ENCODE peak calls at places on chromosomes 5 and 9, in four cellular contexts. Z, O, Q and M are unnamed samples.

GRCh38 chr5:171945066-171945465 is 61.4 kb downstream of the FBXW11 start:
- DNase-seq in Q (no peak), O (no peak), Z (no peak), M (no peak)

GRCh38 chr9:88949961-88950340 is 41.3 kb upstream of the S1PR3 start:
- DNase-seq in O (no peak), Z (no peak), Q (no peak), M (no peak)

GRCh38 chr5:2752059-2752874 is 790 bp upstream of the IRX2 start:
- DNase-seq in Z (no peak), Q (peak; percentile 29), O (peak; percentile 69), M (no peak)

GRCh38 chr9:121085661-121086060 is 10.9 kb downstream of the CNTRL start:
- DNase-seq in Z (no peak), Q (peak; percentile 33), O (no peak), M (no peak)

GRCh38 chr9:99753436-99753835 is 68.2 kb upstream of the NR4A3 start:
- DNase-seq in O (no peak), Q (no peak), Z (no peak), M (no peak)

GRCh38 chr5:134092875-134093274 is 21.6 kb upstream of the TCF7 start:
- DNase-seq in Q (no peak), Z (no peak), O (no peak), M (no peak)

GRCh38 chr9:122213589-122214413 is 15.0 kb downstream of the LHX6 start:
- DNase-seq in Q (no peak), Z (no peak), O (peak; percentile 95), M (no peak)

GRCh38 chr5:55902696-55903095 is 51.5 kb downstream of the IL31RA start:
- DNase-seq in Q (peak; percentile 11), Z (no peak), O (no peak), M (no peak)

GRCh38 chr9:93978498-93978897 is 23.3 kb upstream of the BARX1 start:
- DNase-seq in Z (no peak), Q (no peak), O (no peak), M (no peak)

GRCh38 chr9:97773091-97773490 is 76.0 kb upstream of the XPA start:
- DNase-seq in Z (no peak), Q (no peak), O (no peak), M (no peak)

GRCh38 chr9:123460091-123460490 is 104.1 kb downstream of the CRB2 start:
- DNase-seq in Z (peak; percentile 2), Q (no peak), O (no peak), M (no peak)

GRCh38 chr5:78506296-78507049 is 142.1 kb downstream of the LHFPL2 start:
- DNase-seq in Z (no peak), Q (peak; percentile 28), O (no peak), M (no peak)

GRCh38 chr5:72523960-72524582 is 16.9 kb upstream of the ZNF366 start:
- DNase-seq in Z (peak; percentile 57), Q (peak; percentile 71), O (peak; percentile 77), M (peak; percentile 71)

GRCh38 chr9:98248737-98249474 is 6.5 kb downstream of the TBC1D2 start:
- DNase-seq in O (no peak), Z (peak; percentile 95), Q (peak; percentile 95), M (peak; percentile 73)

GRCh38 chr5:139843991-139844390 is 48.4 kb downstream of the PSD2 start:
- DNase-seq in O (no peak), Z (no peak), Q (no peak), M (no peak)

GRCh38 chr9:84283895-84284294 is 56.7 kb downstream of the SLC28A3 start:
- DNase-seq in Z (no peak), Q (no peak), O (no peak), M (no peak)

GRCh38 chr5:67089200-67089725 is 107.3 kb downstream of the CD180 start:
- DNase-seq in Z (peak; percentile 45), O (no peak), Q (peak; percentile 5), M (no peak)

GRCh38 chr9:89366711-89367110 is 48.4 kb downstream of the SECISBP2 start:
- DNase-seq in Q (no peak), Z (no peak), O (no peak), M (no peak)

GRCh38 chr5:124538196-124538595 is 208.2 kb downstream of the ZNF608 start:
- DNase-seq in Z (no peak), O (no peak), Q (no peak), M (no peak)

GRCh38 chr9:89743216-89743575 is 138.4 kb downstream of the GADD45G start:
- DNase-seq in Q (no peak), Z (no peak), O (no peak), M (no peak)

GRCh38 chr5:150645070-150645700 is 4.7 kb downstream of the SYNPO start:
- DNase-seq in O (no peak), Z (peak; percentile 83), Q (peak; percentile 83), M (peak; percentile 78)

GRCh38 chr5:37211661-37212060 is 37.5 kb downstream of the CPLANE1 start:
- DNase-seq in Z (no peak), O (peak; percentile 7), Q (no peak), M (no peak)

GRCh38 chr5:31161772-31162171 is 31.7 kb upstream of the CDH6 start:
- DNase-seq in Q (no peak), O (peak; percentile 52), Z (no peak), M (no peak)

GRCh38 chr5:174533771-174534221 is 190.6 kb upstream of the MSX2 start:
- DNase-seq in Q (peak; percentile 62), Z (peak; percentile 58), O (no peak), M (peak; percentile 65)

GRCh38 chr5:109191153-109191558 is 218.6 kb downstream of the PJA2 start:
- DNase-seq in O (no peak), Q (peak; percentile 15), Z (peak; percentile 7), M (peak; percentile 31)

GRCh38 chr5:152052470-152052869 is 127.8 kb upstream of the GLRA1 start:
- DNase-seq in Z (no peak), Q (no peak), O (no peak), M (no peak)

GRCh38 chr9:114061830-114062474 is 16.1 kb downstream of the AMBP start:
- DNase-seq in Z (no peak), Q (no peak), O (no peak), M (no peak)

GRCh38 chr5:146337264-146337904 is 1.3 kb upstream of the POU4F3 start:
- DNase-seq in Z (no peak), O (peak; percentile 68), Q (no peak), M (no peak)

GRCh38 chr5:177362871-177363507 is 5.3 kb downstream of the RGS14 start:
- DNase-seq in Q (no peak), O (peak; percentile 87), Z (no peak), M (no peak)

GRCh38 chr5:64767959-64768357 is 533 bp downstream of the SREK1IP1 start:
- DNase-seq in Q (no peak), O (peak; percentile 57), Z (no peak), M (no peak)

GRCh38 chr5:170896779-170897178 is 35.0 kb downstream of the RANBP17 start:
- DNase-seq in Q (no peak), O (peak; percentile 89), Z (no peak), M (no peak)

GRCh38 chr9:38315085-38315595 is 77.4 kb upstream of the ALDH1B1 start:
- DNase-seq in Q (no peak), Z (no peak), O (no peak), M (no peak)

GRCh38 chr5:83485842-83486241 is 14.3 kb downstream of the VCAN start:
- DNase-seq in Z (no peak), O (no peak), Q (no peak), M (no peak)
- TF ChIP-seq CTCF in Z (no peak), O (no peak), Q (no peak), M (no peak)

GRCh38 chr5:141338538-141339306 is at the start of gene PCDHGA2:
- DNase-seq in Q (peak; percentile 17), Z (no peak), O (peak; percentile 81), M (no peak)
- TF ChIP-seq CTCF in Q (peak; percentile 72), Z (peak; percentile 73), O (peak; percentile 70), M (peak; percentile 34)

DNA sequence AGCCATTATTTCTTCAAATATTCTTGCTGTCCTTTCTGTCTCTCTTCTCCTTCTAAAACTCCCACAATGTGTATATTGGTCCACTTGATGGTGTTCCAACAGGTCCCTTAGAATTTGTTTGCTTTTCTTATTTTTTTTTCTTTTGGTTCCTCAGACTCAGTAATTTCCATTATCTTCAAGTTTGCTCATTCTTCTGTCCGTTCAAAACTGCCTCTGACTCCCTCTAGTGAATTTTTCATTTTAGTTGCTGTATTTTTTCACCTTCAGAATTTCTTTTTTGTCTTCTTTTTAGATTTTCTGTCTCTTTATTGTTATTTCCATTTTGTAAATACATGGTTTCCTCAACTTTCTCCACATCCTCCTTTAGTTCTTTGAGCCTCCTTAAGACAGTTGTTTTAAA is 6.4 kb upstream of the SRP19 start:
- DNase-seq in O (no peak), Z (no peak), Q (no peak), M (no peak)
- TF ChIP-seq CTCF in O (no peak), Z (no peak), Q (peak; percentile 25), M (no peak)

DNA sequence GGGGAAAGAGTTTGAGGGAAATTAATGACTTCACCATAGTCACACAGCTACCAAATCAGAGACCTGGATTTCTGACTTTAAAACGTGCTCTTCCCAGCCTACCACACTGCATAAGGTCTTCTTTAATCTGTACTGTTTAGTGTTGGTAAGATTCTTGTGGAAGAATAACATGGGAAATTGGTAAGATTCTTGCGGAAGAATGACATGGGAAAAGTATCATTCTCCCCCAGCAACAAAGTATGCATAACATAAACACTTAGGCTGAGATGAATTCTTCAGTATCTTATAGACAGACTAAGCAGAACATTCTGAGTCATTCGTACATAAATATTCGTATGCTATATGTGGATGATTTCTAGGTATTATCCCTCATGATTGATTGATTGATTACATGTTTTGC is 170.4 kb downstream of the FOCAD start:
- DNase-seq in O (no peak), Q (peak; percentile 41), Z (no peak), M (no peak)
- TF ChIP-seq CTCF in O (no peak), Q (no peak), Z (no peak), M (no peak)

GRCh38 chr5:1319436-1320343 is 24.8 kb upstream of the TERT start:
- DNase-seq in Q (no peak), O (no peak), Z (no peak), M (no peak)
- TF ChIP-seq CTCF in Q (peak; percentile 29), O (no peak), Z (no peak), M (no peak)

DNA sequence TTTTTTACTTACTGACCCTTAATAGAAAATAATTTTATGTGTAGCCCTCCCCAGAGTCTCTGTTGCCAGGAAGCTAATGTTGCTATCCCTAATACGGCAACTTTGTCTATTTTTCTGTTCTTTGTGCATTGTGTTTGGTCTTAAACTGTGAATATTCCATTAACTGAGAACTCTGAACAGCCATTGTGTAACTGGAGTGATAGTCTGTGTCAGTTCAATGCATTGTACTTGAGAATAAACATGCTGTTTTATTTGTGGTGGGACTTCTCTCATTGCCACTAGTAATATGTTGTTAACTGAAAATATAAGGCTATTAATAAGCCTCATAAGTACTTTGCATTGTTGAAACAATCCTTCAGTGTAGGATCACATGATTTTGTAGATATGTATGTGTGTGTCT is 278.3 kb upstream of the DMRT1 start:
- DNase-seq in O (no peak), Q (no peak), Z (no peak), M (no peak)
- TF ChIP-seq CTCF in O (no peak), Q (no peak), Z (no peak), M (no peak)

GRCh38 chr9:116166713-116167112 is 13.1 kb downstream of the PAPPA start:
- DNase-seq in Q (no peak), O (peak; percentile 52), Z (no peak), M (no peak)
- TF ChIP-seq CTCF in Q (peak; percentile 71), O (peak; percentile 55), Z (peak; percentile 24), M (no peak)